ENCODE peak calls at places on chromosome 19, in five cellular contexts. P is activated B cell treated with CpG ODN at 0.5 μM for 24 hours, D is uterus, F is fibroblast of mammary gland, Y is tibial artery. K is an unnamed sample.

GRCh38 chr19:45340899-45341453 is 426 bp downstream of the KLC3 start:
- DNase-seq in D (no peak), F (peak; percentile 7), Y (no peak), P (no peak), K (peak; percentile 13)

GRCh38 chr19:29287061-29287460 is 74.1 kb upstream of the UQCRFS1 start:
- DNase-seq in F (no peak), D (no peak), Y (no peak), P (no peak), K (no peak)

GRCh38 chr19:35828694-35829301 is 16.2 kb upstream of the PRODH2 start:
- DNase-seq in P (no peak), Y (peak; percentile 51), F (peak; percentile 63), D (peak; percentile 31), K (peak; percentile 76)

GRCh38 chr19:14182481-14182880 is 23.5 kb downstream of the ADGRL1 start:
- DNase-seq in Y (no peak), P (no peak), D (no peak), F (no peak), K (no peak)

GRCh38 chr19:45938733-45939319 is 24.2 kb upstream of the NANOS2 start:
- DNase-seq in D (no peak), Y (no peak), P (no peak), F (no peak), K (no peak)

GRCh38 chr19:15562861-15563260 is 52.2 kb upstream of the CYP4F8 start:
- DNase-seq in F (peak; percentile 53), P (no peak), Y (no peak), D (no peak), K (no peak)

GRCh38 chr19:43738780-43739211 is 16.0 kb downstream of the SMG9 start:
- DNase-seq in D (no peak), P (no peak), F (no peak), Y (no peak), K (no peak)

GRCh38 chr19:5144545-5145179 is 175.7 kb downstream of the KDM4B start:
- DNase-seq in P (no peak), Y (no peak), F (no peak), D (no peak), K (no peak)

GRCh38 chr19:29088761-29089160 is 124.2 kb downstream of the UQCRFS1 start:
- DNase-seq in D (no peak), Y (no peak), P (no peak), F (no peak), K (no peak)

GRCh38 chr19:45955905-45956608 is 17.6 kb downstream of the NOVA2 start:
- DNase-seq in Y (peak; percentile 56), P (no peak), D (peak; percentile 21), F (no peak), K (no peak)

GRCh38 chr19:8611890-8612806 is 1.6 kb upstream of the ADAMTS10 start:
- DNase-seq in F (peak; percentile 78), Y (peak; percentile 85), D (peak; percentile 71), P (no peak), K (peak; percentile 77)

GRCh38 chr19:4326837-4327251 is 11.8 kb downstream of the STAP2 start:
- DNase-seq in Y (no peak), P (no peak), F (no peak), D (no peak), K (no peak)

GRCh38 chr19:31616031-31616430 is 266.8 kb upstream of the TSHZ3 start:
- DNase-seq in Y (no peak), P (no peak), D (no peak), F (no peak), K (no peak)

GRCh38 chr19:8826371-8826770 is 5.7 kb downstream of the ZNF558 start:
- DNase-seq in D (no peak), P (no peak), Y (no peak), F (no peak), K (no peak)

GRCh38 chr19:51142119-51142518 is at the start of gene SIGLEC7:
- DNase-seq in P (no peak), Y (peak; percentile 58), F (no peak), D (no peak), K (no peak)

GRCh38 chr19:46574533-46574932 is 26.6 kb upstream of the CALM3 start:
- DNase-seq in P (no peak), D (no peak), Y (no peak), F (peak; percentile 15), K (peak; percentile 47)

GRCh38 chr19:33197591-33198000 is 3.5 kb downstream of the LRP3 start:
- DNase-seq in P (no peak), F (no peak), D (no peak), Y (no peak), K (no peak)

GRCh38 chr19:15025237-15025636 is 24.0 kb upstream of the CASP14 start:
- DNase-seq in P (no peak), F (no peak), Y (no peak), D (no peak), K (peak; percentile 3)

GRCh38 chr19:30512748-30513389 is 140.7 kb downstream of the ZNF536 start:
- DNase-seq in F (no peak), Y (no peak), D (no peak), P (no peak), K (no peak)

GRCh38 chr19:39512964-39513363 is 2.0 kb upstream of the SELENOV start:
- DNase-seq in D (no peak), Y (no peak), F (no peak), P (no peak), K (no peak)

GRCh38 chr19:10612515-10613119 is 12.7 kb upstream of the SLC44A2 start:
- DNase-seq in D (peak; percentile 34), Y (peak; percentile 81), F (no peak), P (no peak), K (no peak)

GRCh38 chr19:6056801-6057650 is 53.3 kb downstream of the RFX2 start:
- DNase-seq in D (peak; percentile 87), F (peak; percentile 97), Y (peak; percentile 91), P (no peak), K (peak; percentile 95)

GRCh38 chr19:343941-344624 is 513 bp downstream of the MIER2 start:
- DNase-seq in F (no peak), D (peak; percentile 27), P (no peak), Y (no peak), K (peak; percentile 21)

GRCh38 chr19:10402441-10403038 is 802 bp downstream of the CDC37 start:
- DNase-seq in F (peak; percentile 45), Y (no peak), P (no peak), D (no peak), K (peak; percentile 35)

GRCh38 chr19:1038995-1039645 is 787 bp upstream of the ABCA7 start:
- DNase-seq in F (no peak), P (no peak), D (no peak), Y (no peak), K (no peak)

GRCh38 chr19:52689804-52690394 is 44.9 kb downstream of the ZNF611 start:
- DNase-seq in D (peak; percentile 53), Y (peak; percentile 46), F (no peak), P (peak; percentile 29), K (no peak)

GRCh38 chr19:5006201-5006600 is 37.3 kb downstream of the KDM4B start:
- DNase-seq in Y (no peak), D (no peak), P (no peak), F (peak; percentile 46), K (no peak)

GRCh38 chr19:47427241-47428176 is 8.2 kb upstream of the MEIS3 start:
- DNase-seq in P (peak; percentile 54), Y (no peak), D (peak; percentile 76), F (peak; percentile 50), K (peak; percentile 62)

GRCh38 chr19:18072335-18072734 is 14.4 kb downstream of the IL12RB1 start:
- DNase-seq in Y (no peak), F (no peak), P (no peak), D (no peak), K (no peak)

GRCh38 chr19:18073197-18073596 is 13.5 kb downstream of the IL12RB1 start:
- DNase-seq in D (no peak), Y (no peak), P (no peak), F (no peak), K (no peak)

GRCh38 chr19:18069383-18069782 is 17.4 kb downstream of the IL12RB1 start:
- DNase-seq in Y (no peak), D (no peak), F (no peak), P (no peak), K (no peak)

GRCh38 chr19:18070181-18070580 is 16.6 kb downstream of the IL12RB1 start:
- DNase-seq in F (no peak), Y (no peak), P (no peak), D (no peak), K (no peak)

GRCh38 chr19:18074192-18074591 is 12.5 kb downstream of the IL12RB1 start:
- DNase-seq in F (no peak), P (no peak), D (no peak), Y (no peak), K (no peak)
- TF ChIP-seq CTCF in F (no peak), P (no peak), D (no peak), Y (no peak), K (peak; percentile 10)

GRCh38 chr19:13154911-13155471 is 4.8 kb downstream of the IER2 start:
- DNase-seq in P (peak; percentile 64), F (peak; percentile 58), D (peak; percentile 70), Y (peak; percentile 72), K (peak; percentile 71)
- TF ChIP-seq CTCF in P (no peak), F (peak; percentile 16), D (no peak), Y (no peak), K (peak; percentile 49)

GRCh38 chr19:2110822-2111221 is 14.1 kb downstream of the IZUMO4 start:
- DNase-seq in P (no peak), Y (no peak), F (no peak), D (no peak), K (no peak)
- TF ChIP-seq CTCF in P (no peak), Y (no peak), F (no peak), D (no peak), K (peak; percentile 20)

GRCh38 chr19:57244513-57244912 is 4.1 kb downstream of the ZNF805 start:
- DNase-seq in D (no peak), F (no peak), Y (no peak), P (no peak), K (no peak)
- TF ChIP-seq CTCF in D (no peak), F (no peak), Y (no peak), P (no peak), K (no peak)

DNA sequence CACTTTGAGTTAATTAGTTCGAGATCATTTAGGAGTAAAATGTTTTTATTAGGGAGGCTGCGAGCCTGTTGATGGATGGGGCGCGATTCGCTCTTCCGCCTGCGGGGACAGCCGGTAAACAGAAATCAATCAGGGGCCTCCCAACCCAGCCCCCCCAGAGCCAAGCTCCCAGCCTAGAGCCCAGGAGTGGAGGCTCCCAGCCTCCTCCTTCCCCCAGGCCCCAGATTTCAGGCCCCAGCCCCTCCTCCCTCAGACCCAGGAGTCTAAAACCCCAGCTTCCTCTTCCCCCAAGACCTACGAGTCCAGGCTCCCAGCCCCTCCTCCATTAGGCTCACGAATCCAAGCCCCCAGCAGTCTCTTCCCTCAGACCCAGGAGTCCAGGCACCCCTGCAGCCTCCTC is 9.7 kb upstream of the ERFL start:
- DNase-seq in F (no peak), D (no peak), P (no peak), Y (no peak), K (no peak)
- TF ChIP-seq CTCF in F (no peak), D (no peak), P (no peak), Y (no peak), K (no peak)

GRCh38 chr19:48669903-48670668 is 2.7 kb downstream of the NTN5 start:
- DNase-seq in D (no peak), P (no peak), F (no peak), Y (no peak), K (no peak)
- TF ChIP-seq CTCF in D (no peak), P (no peak), F (no peak), Y (no peak), K (no peak)

K was measured in choroid plexus epithelial cell.